ENCODE peak calls at places on chromosomes 1 and 21, in nine cellular contexts. N, C, Z, U, D, E, F, W and B are unnamed samples.

GRCh38 chr21:17708541-17709265 is 96.0 kb upstream of the BTG3 start:
- DNase-seq in U (no peak), N (no peak), Z (no peak), F (no peak), W (no peak), E (no peak), C (no peak), D (no peak), B (no peak)

GRCh38 chr1:17768651-17769241 is 13.6 kb downstream of the ACTL8 start:
- DNase-seq in F (no peak), W (no peak), U (peak; percentile 40), N (no peak), C (no peak), E (no peak), D (peak; percentile 91), Z (no peak), B (no peak)

GRCh38 chr1:20868263-20868662 is 81.2 kb upstream of the HP1BP3 start:
- DNase-seq in D (no peak), N (no peak), C (no peak), F (no peak), Z (no peak), U (no peak), W (no peak), E (no peak), B (no peak)

GRCh38 chr1:115112496-115113375 is 23.4 kb upstream of the TSPAN2 start:
- DNase-seq in W (no peak), C (peak; percentile 25), U (peak; percentile 56), E (peak; percentile 47), D (no peak), Z (peak; percentile 69), N (peak; percentile 77), F (no peak), B (peak; percentile 40)

GRCh38 chr1:186050360-186050759 is 316.2 kb downstream of the HMCN1 start:
- DNase-seq in N (no peak), F (no peak), U (no peak), C (peak; percentile 43), D (peak; percentile 37), E (no peak), Z (no peak), W (no peak), B (no peak)

GRCh38 chr1:203744008-203744972 is 20.7 kb upstream of the LAX1 start:
- DNase-seq in N (peak; percentile 74), F (peak; percentile 95), D (peak; percentile 50), W (no peak), C (no peak), Z (no peak), E (peak; percentile 15), U (no peak), B (no peak)

GRCh38 chr1:177646757-177647730 is 322.8 kb downstream of the SEC16B start:
- DNase-seq in D (no peak), F (no peak), U (no peak), N (peak; percentile 1), W (peak; percentile 29), E (no peak), Z (no peak), C (no peak), B (no peak)

GRCh38 chr1:223700388-223700918 is 11.9 kb upstream of the CAPN2 start:
- DNase-seq in Z (no peak), U (peak; percentile 73), E (no peak), W (no peak), N (no peak), D (peak; percentile 69), F (no peak), C (no peak), B (no peak)

GRCh38 chr1:39394598-39394997 is 96.8 kb upstream of the BMP8A start:
- DNase-seq in W (no peak), Z (no peak), U (peak; percentile 51), F (peak; percentile 85), N (no peak), E (no peak), D (peak; percentile 61), C (no peak), B (no peak)

GRCh38 chr1:39393645-39394044 is 97.8 kb upstream of the BMP8A start:
- DNase-seq in C (no peak), Z (no peak), D (no peak), W (no peak), E (no peak), N (no peak), F (no peak), U (no peak), B (no peak)

GRCh38 chr1:39394059-39394458 is 97.4 kb upstream of the BMP8A start:
- DNase-seq in U (no peak), D (no peak), N (no peak), F (no peak), C (no peak), W (no peak), Z (no peak), E (no peak), B (no peak)

GRCh38 chr1:39396671-39397070 is 94.8 kb upstream of the BMP8A start:
- DNase-seq in U (no peak), Z (no peak), D (no peak), N (no peak), C (no peak), W (no peak), E (no peak), F (no peak), B (no peak)

DNA sequence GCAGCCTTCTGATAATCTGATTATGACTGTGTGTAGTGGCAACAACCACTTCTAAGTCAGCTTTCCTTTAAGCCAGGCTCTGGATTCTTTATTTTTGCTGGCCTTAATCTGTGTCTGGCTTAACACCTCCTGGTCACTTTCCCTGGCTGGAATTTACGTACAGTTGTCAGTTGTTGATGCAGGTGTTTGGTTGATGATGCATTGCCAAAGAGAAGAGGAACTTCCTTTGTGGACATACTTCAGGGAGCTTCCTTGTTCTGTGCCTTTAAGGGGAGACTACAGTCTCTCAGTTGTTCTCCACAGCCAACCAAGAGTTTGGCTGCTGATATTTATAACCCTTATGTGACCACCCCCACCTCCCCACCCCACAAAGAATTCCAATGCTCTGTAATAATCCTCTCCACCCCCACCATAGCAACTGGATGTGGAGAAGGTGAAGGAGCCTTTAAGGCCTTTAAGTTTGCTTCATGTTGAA is 96.0 kb upstream of the BMP8A start:
- DNase-seq in Z (no peak), W (peak; percentile 21), N (no peak), E (no peak), C (peak; percentile 92), U (peak; percentile 60), D (peak; percentile 96), F (no peak), B (peak; percentile 62)
- TF ChIP-seq EZH2 in Z (no peak), W (no peak), N (no peak), E (no peak), C (no peak), U (no peak), D (no peak), F (no peak), B (no peak)

DNA sequence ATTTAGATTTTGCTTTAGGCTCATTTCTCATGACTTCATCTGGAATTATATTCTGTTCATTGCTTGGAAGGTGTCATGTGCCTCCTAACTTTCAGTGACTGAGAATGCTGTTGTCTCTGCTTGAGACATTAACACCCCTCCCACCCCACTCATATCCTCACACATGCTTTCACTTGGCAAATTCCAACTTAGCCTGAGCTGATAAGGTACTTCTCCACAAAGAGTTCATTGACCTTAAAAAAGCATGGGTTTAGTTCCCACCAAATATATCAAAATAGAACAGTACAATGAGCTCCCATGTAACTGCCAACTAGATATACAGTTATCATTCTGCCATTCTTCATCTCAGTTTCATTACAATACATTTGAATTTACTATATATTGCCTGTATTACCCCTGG is 576.5 kb upstream of the ADGRL2 start:
- DNase-seq in E (no peak), F (no peak), C (no peak), W (no peak), U (no peak), N (no peak), Z (no peak), D (no peak), B (no peak)
- H3K36me3 ChIP-seq in E (no peaks in the 10 kb centered on the region), F (no peaks in the 10 kb centered on the region), C (no peaks in the 10 kb centered on the region), W (no peaks in the 10 kb centered on the region), U (no peaks in the 10 kb centered on the region), N (no peaks in the 10 kb centered on the region), Z (no peaks in the 10 kb centered on the region), D (no peaks in the 10 kb centered on the region), B (no peaks in the 10 kb centered on the region)

GRCh38 chr1:31775170-31775569 is 11.0 kb upstream of the ADGRB2 start:
- DNase-seq in Z (no peak), E (no peak), D (no peak), F (no peak), C (no peak), W (no peak), U (no peak), N (no peak), B (no peak)

GRCh38 chr1:31773861-31774260 is 9.7 kb upstream of the ADGRB2 start:
- DNase-seq in U (no peak), Z (no peak), F (no peak), W (no peak), C (no peak), N (no peak), E (no peak), D (no peak), B (no peak)

GRCh38 chr1:31769720-31770390 is 5.7 kb upstream of the ADGRB2 start:
- DNase-seq in F (no peak), Z (peak; percentile 61), N (no peak), E (no peak), C (no peak), W (no peak), D (no peak), U (no peak), B (no peak)

GRCh38 chr1:31771891-31772668 is 7.9 kb upstream of the ADGRB2 start:
- DNase-seq in C (no peak), Z (peak; percentile 49), N (no peak), D (no peak), F (no peak), W (no peak), U (no peak), E (no peak), B (no peak)

GRCh38 chr1:31772669-31773248 is 8.6 kb upstream of the ADGRB2 start:
- DNase-seq in F (no peak), E (no peak), C (no peak), N (no peak), W (no peak), D (no peak), Z (no peak), U (no peak), B (no peak)
- TF ChIP-seq EZH2 in F (no peak), E (no peak), C (peak; percentile 61), N (peak; percentile 57), W (no peak), D (no peak), Z (no peak), U (no peak), B (no peak)

GRCh38 chr1:211194826-211195225 is 60.9 kb upstream of the KCNH1 start:
- DNase-seq in E (no peak), W (no peak), C (no peak), N (no peak), F (no peak), Z (no peak), U (no peak), D (no peak), B (no peak)

GRCh38 chr1:211196880-211197279 is 62.3 kb upstream of the RCOR3 start:
- DNase-seq in Z (no peak), D (no peak), C (no peak), F (no peak), N (no peak), U (no peak), E (no peak), W (no peak), B (no peak)

GRCh38 chr1:211200311-211200710 is 58.9 kb upstream of the RCOR3 start:
- DNase-seq in Z (no peak), N (no peak), C (no peak), F (no peak), W (no peak), E (no peak), U (no peak), D (no peak), B (no peak)

GRCh38 chr1:211198880-211199279 is 60.3 kb upstream of the RCOR3 start:
- DNase-seq in F (no peak), C (no peak), D (peak; percentile 2), U (no peak), N (no peak), Z (no peak), W (no peak), E (no peak), B (no peak)

GRCh38 chr1:211198111-211198510 is 61.1 kb upstream of the RCOR3 start:
- DNase-seq in Z (no peak), U (no peak), E (no peak), D (peak; percentile 75), F (no peak), N (no peak), W (no peak), C (no peak), B (no peak)
- H3K36me3 ChIP-seq in Z (no peaks in the 10 kb centered on the region), U (no peaks in the 10 kb centered on the region), E (no peaks in the 10 kb centered on the region), D (no peaks in the 10 kb centered on the region), F (no peaks in the 10 kb centered on the region), N (no peaks in the 10 kb centered on the region), W (no peaks in the 10 kb centered on the region), C (no peaks in the 10 kb centered on the region), B (no peaks in the 10 kb centered on the region)